ENCODE peak calls at places on chromosomes 5 and 9, in four cellular contexts. Q, R, C and A are unnamed samples.

GRCh38 chr5:161700065-161700464 is 14.5 kb downstream of the GABRA6 start:
- DNase-seq in C (no peak), R (no peak), Q (no peak), A (no peak)

GRCh38 chr5:169350016-169350415 is 49.1 kb upstream of the SLIT3 start:
- DNase-seq in C (no peak), R (no peak), Q (no peak), A (peak)

GRCh38 chr5:126884269-126884819 is 107.4 kb downstream of the LMNB1 start:
- DNase-seq in Q (no peak), R (no peak), C (no peak), A (peak)

GRCh38 chr9:129282308-129283211 is 104.5 kb upstream of the IER5L start:
- DNase-seq in Q (no peak), C (no peak), R (no peak), A (peak)

GRCh38 chr9:137697193-137697592 is 78.4 kb downstream of the EHMT1 start:
- DNase-seq in Q (no peak), R (no peak), C (no peak), A (no peak)

GRCh38 chr5:73796164-73797141 is 170.5 kb downstream of the ARHGEF28 start:
- DNase-seq in C (peak), Q (no peak), R (no peak), A (peak)

GRCh38 chr5:113606298-113607134 is 93.0 kb downstream of the YTHDC2 start:
- DNase-seq in R (peak), Q (peak), C (peak), A (peak)

GRCh38 chr5:57221049-57221568 is 47.2 kb downstream of the GPBP1 start:
- DNase-seq in R (peak), Q (peak), C (no peak), A (peak)

GRCh38 chr9:126024581-126025230 is 277.5 kb downstream of the PBX3 start:
- DNase-seq in Q (no peak), R (no peak), C (peak), A (no peak)

GRCh38 chr9:70042461-70043215 is 1.0 kb upstream of the MAMDC2 start:
- DNase-seq in Q (no peak), R (no peak), C (no peak), A (no peak)

GRCh38 chr5:74966151-74967050 is 86.0 kb downstream of the GCNT4 start:
- DNase-seq in Q (no peak), C (no peak), R (no peak), A (no peak)

GRCh38 chr9:129230302-129230701 is 52.2 kb upstream of the IER5L start:
- DNase-seq in C (peak), R (no peak), Q (no peak), A (no peak)

GRCh38 chr9:69081261-69081660 is 45.7 kb downstream of the FXN start:
- DNase-seq in Q (no peak), R (no peak), C (no peak), A (no peak)

GRCh38 chr9:69130456-69131441 is 43.3 kb upstream of the TJP2 start:
- DNase-seq in Q (no peak), C (no peak), R (no peak), A (peak)

GRCh38 chr9:26833792-26834191 is 58.8 kb downstream of the CAAP1 start:
- DNase-seq in Q (no peak), C (no peak), R (no peak), A (peak)

GRCh38 chr9:136541709-136542108 is 4.1 kb downstream of the NOTCH1 start:
- DNase-seq in Q (no peak), R (no peak), C (no peak), A (no peak)

GRCh38 chr5:172175263-172175719 is 12.7 kb downstream of the STK10 start:
- DNase-seq in Q (peak), C (peak), R (peak), A (no peak)

GRCh38 chr9:92774274-92774673 is 9.6 kb upstream of the BICD2 start:
- DNase-seq in C (no peak), Q (no peak), R (no peak), A (no peak)